ENCODE peak calls at places on chromosome 1, in ten cellular contexts. One of them, this sample, is unnamed.

GRCh38 chr1:152459596-152460528 is 45.8 kb upstream of the CRNN start:
- DNase-seq in dorsolateral prefrontal cortex: peak
- DNase-seq in MM.1S: peak
- DNase-seq in Calu3: peak
- DNase-seq in RWPE1: peak
- DNase-seq in PC-9: peak
- DNase-seq in lower lobe of right lung: peak
- DNase-seq in left ventricle myocardium inferior: peak
- DNase-seq in PC-3: peak
- DNase-seq in AG09319: peak
- DNase-seq in this sample: peak

GRCh38 chr1:58392083-58392482 is 154.4 kb downstream of the OMA1 start:
- DNase-seq in dorsolateral prefrontal cortex: no peak
- DNase-seq in MM.1S: no peak
- DNase-seq in Calu3: no peak
- DNase-seq in RWPE1: no peak
- DNase-seq in PC-9: no peak
- DNase-seq in lower lobe of right lung: no peak
- DNase-seq in left ventricle myocardium inferior: no peak
- DNase-seq in PC-3: no peak
- DNase-seq in AG09319: no peak
- DNase-seq in this sample: peak

GRCh38 chr1:34684246-34684645 is 70.6 kb upstream of the GJB5 start:
- DNase-seq in dorsolateral prefrontal cortex: peak
- DNase-seq in MM.1S: no peak
- DNase-seq in Calu3: no peak
- DNase-seq in RWPE1: no peak
- DNase-seq in PC-9: no peak
- DNase-seq in lower lobe of right lung: no peak
- DNase-seq in left ventricle myocardium inferior: no peak
- DNase-seq in PC-3: no peak
- DNase-seq in AG09319: no peak
- DNase-seq in this sample: peak

GRCh38 chr1:6022193-6022592 is 23.5 kb upstream of the KCNAB2 start:
- DNase-seq in dorsolateral prefrontal cortex: no peak
- DNase-seq in MM.1S: no peak
- DNase-seq in Calu3: no peak
- DNase-seq in RWPE1: no peak
- DNase-seq in PC-9: no peak
- DNase-seq in lower lobe of right lung: no peak
- DNase-seq in left ventricle myocardium inferior: no peak
- DNase-seq in PC-3: no peak
- DNase-seq in AG09319: no peak
- DNase-seq in this sample: no peak

GRCh38 chr1:28983509-28984310 is 69.3 kb downstream of the EPB41 start:
- DNase-seq in dorsolateral prefrontal cortex: peak
- DNase-seq in MM.1S: no peak
- DNase-seq in Calu3: no peak
- DNase-seq in RWPE1: no peak
- DNase-seq in PC-9: no peak
- DNase-seq in lower lobe of right lung: peak
- DNase-seq in left ventricle myocardium inferior: peak
- DNase-seq in PC-3: no peak
- DNase-seq in AG09319: no peak
- DNase-seq in this sample: no peak

GRCh38 chr1:68151690-68152089 is 80.6 kb downstream of the WLS start:
- DNase-seq in dorsolateral prefrontal cortex: no peak
- DNase-seq in MM.1S: no peak
- DNase-seq in Calu3: no peak
- DNase-seq in RWPE1: no peak
- DNase-seq in PC-9: no peak
- DNase-seq in lower lobe of right lung: no peak
- DNase-seq in left ventricle myocardium inferior: no peak
- DNase-seq in PC-3: no peak
- DNase-seq in AG09319: no peak
- DNase-seq in this sample: no peak

GRCh38 chr1:225762002-225762441 is 15.6 kb upstream of the SRP9 start:
- DNase-seq in dorsolateral prefrontal cortex: no peak
- DNase-seq in MM.1S: no peak
- DNase-seq in Calu3: no peak
- DNase-seq in RWPE1: no peak
- DNase-seq in PC-9: no peak
- DNase-seq in lower lobe of right lung: no peak
- DNase-seq in left ventricle myocardium inferior: no peak
- DNase-seq in PC-3: no peak
- DNase-seq in AG09319: no peak
- DNase-seq in this sample: no peak

GRCh38 chr1:58524353-58524945 is 22.1 kb downstream of the OMA1 start:
- DNase-seq in dorsolateral prefrontal cortex: no peak
- DNase-seq in MM.1S: no peak
- DNase-seq in Calu3: no peak
- DNase-seq in RWPE1: no peak
- DNase-seq in PC-9: no peak
- DNase-seq in lower lobe of right lung: no peak
- DNase-seq in left ventricle myocardium inferior: no peak
- DNase-seq in PC-3: no peak
- DNase-seq in AG09319: peak
- DNase-seq in this sample: peak

GRCh38 chr1:95496307-95496706 is 262.3 kb downstream of the RWDD3 start:
- DNase-seq in dorsolateral prefrontal cortex: no peak
- DNase-seq in MM.1S: no peak
- DNase-seq in Calu3: no peak
- DNase-seq in RWPE1: no peak
- DNase-seq in PC-9: no peak
- DNase-seq in lower lobe of right lung: no peak
- DNase-seq in left ventricle myocardium inferior: no peak
- DNase-seq in PC-3: no peak
- DNase-seq in AG09319: no peak
- DNase-seq in this sample: no peak

GRCh38 chr1:207240325-207241095 is 81.0 kb upstream of the CD55 start:
- DNase-seq in dorsolateral prefrontal cortex: no peak
- DNase-seq in MM.1S: no peak
- DNase-seq in Calu3: peak
- DNase-seq in RWPE1: peak
- DNase-seq in PC-9: peak
- DNase-seq in lower lobe of right lung: no peak
- DNase-seq in left ventricle myocardium inferior: no peak
- DNase-seq in PC-3: peak
- DNase-seq in AG09319: no peak
- DNase-seq in this sample: no peak

GRCh38 chr1:1969505-1969900 is 34.1 kb downstream of the CFAP74 start:
- DNase-seq in dorsolateral prefrontal cortex: no peak
- DNase-seq in MM.1S: no peak
- DNase-seq in Calu3: no peak
- DNase-seq in RWPE1: no peak
- DNase-seq in PC-9: no peak
- DNase-seq in lower lobe of right lung: no peak
- DNase-seq in left ventricle myocardium inferior: no peak
- DNase-seq in PC-3: peak
- DNase-seq in AG09319: no peak
- DNase-seq in this sample: no peak

GRCh38 chr1:25890249-25891034 is 14.9 kb upstream of the PAQR7 start:
- DNase-seq in dorsolateral prefrontal cortex: no peak
- DNase-seq in MM.1S: no peak
- DNase-seq in Calu3: peak
- DNase-seq in RWPE1: peak
- DNase-seq in PC-9: peak
- DNase-seq in lower lobe of right lung: no peak
- DNase-seq in left ventricle myocardium inferior: no peak
- DNase-seq in PC-3: peak
- DNase-seq in AG09319: no peak
- DNase-seq in this sample: no peak

GRCh38 chr1:150765229-150765976 is at the start of gene CTSS:
- DNase-seq in dorsolateral prefrontal cortex: no peak
- DNase-seq in MM.1S: peak
- DNase-seq in Calu3: no peak
- DNase-seq in RWPE1: no peak
- DNase-seq in PC-9: no peak
- DNase-seq in lower lobe of right lung: no peak
- DNase-seq in left ventricle myocardium inferior: no peak
- DNase-seq in PC-3: peak
- DNase-seq in AG09319: no peak
- DNase-seq in this sample: no peak

GRCh38 chr1:109969430-109969829 is 15.1 kb upstream of the AHCYL1 start:
- DNase-seq in dorsolateral prefrontal cortex: no peak
- DNase-seq in MM.1S: no peak
- DNase-seq in Calu3: no peak
- DNase-seq in RWPE1: no peak
- DNase-seq in PC-9: no peak
- DNase-seq in lower lobe of right lung: no peak
- DNase-seq in left ventricle myocardium inferior: no peak
- DNase-seq in PC-3: peak
- DNase-seq in AG09319: peak
- DNase-seq in this sample: no peak

GRCh38 chr1:115246526-115246925 is 91.5 kb downstream of the NGF start:
- DNase-seq in dorsolateral prefrontal cortex: no peak
- DNase-seq in MM.1S: no peak
- DNase-seq in Calu3: no peak
- DNase-seq in RWPE1: no peak
- DNase-seq in PC-9: no peak
- DNase-seq in lower lobe of right lung: no peak
- DNase-seq in left ventricle myocardium inferior: no peak
- DNase-seq in PC-3: no peak
- DNase-seq in AG09319: no peak
- DNase-seq in this sample: no peak

GRCh38 chr1:94180650-94181049 is 56.7 kb downstream of the ARHGAP29 start:
- DNase-seq in dorsolateral prefrontal cortex: no peak
- DNase-seq in MM.1S: no peak
- DNase-seq in Calu3: no peak
- DNase-seq in RWPE1: no peak
- DNase-seq in PC-9: no peak
- DNase-seq in lower lobe of right lung: no peak
- DNase-seq in left ventricle myocardium inferior: no peak
- DNase-seq in PC-3: no peak
- DNase-seq in AG09319: no peak
- DNase-seq in this sample: no peak

GRCh38 chr1:229153955-229154548 is 116.9 kb upstream of the RAB4A start:
- DNase-seq in dorsolateral prefrontal cortex: no peak
- DNase-seq in MM.1S: no peak
- DNase-seq in Calu3: no peak
- DNase-seq in RWPE1: no peak
- DNase-seq in PC-9: no peak
- DNase-seq in lower lobe of right lung: no peak
- DNase-seq in left ventricle myocardium inferior: no peak
- DNase-seq in PC-3: no peak
- DNase-seq in AG09319: no peak
- DNase-seq in this sample: no peak

GRCh38 chr1:154584267-154584994 is 16.9 kb downstream of the CHRNB2 start:
- DNase-seq in dorsolateral prefrontal cortex: no peak
- DNase-seq in MM.1S: peak
- DNase-seq in Calu3: no peak
- DNase-seq in RWPE1: no peak
- DNase-seq in PC-9: no peak
- DNase-seq in lower lobe of right lung: no peak
- DNase-seq in left ventricle myocardium inferior: no peak
- DNase-seq in PC-3: no peak
- DNase-seq in AG09319: no peak
- DNase-seq in this sample: no peak

DNA sequence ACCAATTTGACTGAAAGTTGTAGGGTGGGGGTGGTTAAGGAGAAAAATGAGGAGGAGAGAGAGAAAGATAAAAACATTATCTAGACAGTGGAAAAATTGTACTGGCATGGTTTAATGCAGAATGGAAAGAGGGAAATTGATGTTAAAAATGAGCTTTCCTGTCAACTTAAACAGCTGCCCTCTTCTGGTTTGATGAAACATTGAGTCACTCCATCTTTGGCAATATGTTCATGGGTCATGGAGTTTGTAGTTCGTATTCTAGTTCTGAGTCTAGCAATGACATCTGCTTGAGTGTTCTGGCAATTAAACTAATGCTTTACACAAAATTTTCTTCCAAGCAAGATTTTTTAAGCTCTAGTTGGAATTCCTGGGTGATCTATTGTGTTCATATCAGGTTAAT is 9.6 kb downstream of the ZNF648 start:
- DNase-seq in dorsolateral prefrontal cortex: no peak
- DNase-seq in MM.1S: no peak
- DNase-seq in Calu3: no peak
- DNase-seq in RWPE1: no peak
- DNase-seq in PC-9: no peak
- DNase-seq in lower lobe of right lung: no peak
- DNase-seq in left ventricle myocardium inferior: no peak
- DNase-seq in PC-3: no peak
- DNase-seq in AG09319: no peak
- DNase-seq in this sample: no peak
- TF ChIP-seq CTCF in dorsolateral prefrontal cortex: no peak
- TF ChIP-seq CTCF in MM.1S: peak
- TF ChIP-seq CTCF in Calu3: no peak
- TF ChIP-seq CTCF in RWPE1: no peak
- TF ChIP-seq CTCF in PC-9: no peak
- TF ChIP-seq CTCF in lower lobe of right lung: no peak
- TF ChIP-seq CTCF in left ventricle myocardium inferior: no peak
- TF ChIP-seq CTCF in PC-3: no peak
- TF ChIP-seq CTCF in AG09319: no peak
- TF ChIP-seq CTCF in this sample: no peak

DNA sequence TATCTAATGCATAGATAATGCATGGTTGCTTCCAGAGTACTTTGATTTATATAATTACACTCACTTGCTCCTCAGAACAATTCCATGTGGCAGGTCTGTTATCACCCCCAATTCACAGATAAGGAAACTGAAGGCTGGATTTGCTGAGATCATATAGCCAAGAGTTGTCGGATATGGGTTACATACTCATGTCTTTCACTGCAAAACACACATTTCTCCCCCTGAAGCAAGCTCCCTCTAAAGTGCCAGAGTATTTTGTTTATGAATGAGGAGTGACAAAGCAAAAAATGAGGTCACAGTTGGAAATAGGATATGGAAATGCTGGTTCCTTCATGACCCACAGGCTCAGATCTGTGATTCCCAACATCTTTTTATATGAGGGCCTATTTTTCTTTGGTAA is 134.2 kb downstream of the ROR1 start:
- DNase-seq in dorsolateral prefrontal cortex: no peak
- DNase-seq in MM.1S: no peak
- DNase-seq in Calu3: no peak
- DNase-seq in RWPE1: no peak
- DNase-seq in PC-9: no peak
- DNase-seq in lower lobe of right lung: no peak
- DNase-seq in left ventricle myocardium inferior: no peak
- DNase-seq in PC-3: no peak
- DNase-seq in AG09319: no peak
- DNase-seq in this sample: no peak
- TF ChIP-seq CTCF in dorsolateral prefrontal cortex: no peak
- TF ChIP-seq CTCF in MM.1S: no peak
- TF ChIP-seq CTCF in Calu3: no peak
- TF ChIP-seq CTCF in RWPE1: no peak
- TF ChIP-seq CTCF in PC-9: no peak
- TF ChIP-seq CTCF in lower lobe of right lung: no peak
- TF ChIP-seq CTCF in left ventricle myocardium inferior: no peak
- TF ChIP-seq CTCF in PC-3: no peak
- TF ChIP-seq CTCF in AG09319: no peak
- TF ChIP-seq CTCF in this sample: no peak

GRCh38 chr1:55929652-55930051 is 649.7 kb downstream of the PLPP3 start:
- DNase-seq in dorsolateral prefrontal cortex: no peak
- DNase-seq in MM.1S: no peak
- DNase-seq in Calu3: no peak
- DNase-seq in RWPE1: no peak
- DNase-seq in PC-9: no peak
- DNase-seq in lower lobe of right lung: no peak
- DNase-seq in left ventricle myocardium inferior: no peak
- DNase-seq in PC-3: no peak
- DNase-seq in AG09319: no peak
- DNase-seq in this sample: no peak
- TF ChIP-seq CTCF in dorsolateral prefrontal cortex: no peak
- TF ChIP-seq CTCF in MM.1S: no peak
- TF ChIP-seq CTCF in Calu3: no peak
- TF ChIP-seq CTCF in RWPE1: no peak
- TF ChIP-seq CTCF in PC-9: no peak
- TF ChIP-seq CTCF in lower lobe of right lung: no peak
- TF ChIP-seq CTCF in left ventricle myocardium inferior: no peak
- TF ChIP-seq CTCF in PC-3: no peak
- TF ChIP-seq CTCF in AG09319: no peak
- TF ChIP-seq CTCF in this sample: no peak

GRCh38 chr1:46183119-46183842 is 7.0 kb upstream of the P3R3URF start:
- DNase-seq in dorsolateral prefrontal cortex: no peak
- DNase-seq in MM.1S: no peak
- DNase-seq in Calu3: peak
- DNase-seq in RWPE1: peak
- DNase-seq in PC-9: peak
- DNase-seq in lower lobe of right lung: peak
- DNase-seq in left ventricle myocardium inferior: peak
- DNase-seq in PC-3: peak
- DNase-seq in AG09319: peak
- DNase-seq in this sample: no peak
- TF ChIP-seq CTCF in dorsolateral prefrontal cortex: no peak
- TF ChIP-seq CTCF in MM.1S: no peak
- TF ChIP-seq CTCF in Calu3: no peak
- TF ChIP-seq CTCF in RWPE1: no peak
- TF ChIP-seq CTCF in PC-9: peak
- TF ChIP-seq CTCF in lower lobe of right lung: no peak
- TF ChIP-seq CTCF in left ventricle myocardium inferior: no peak
- TF ChIP-seq CTCF in PC-3: peak
- TF ChIP-seq CTCF in AG09319: no peak
- TF ChIP-seq CTCF in this sample: no peak

This sample was measured in activated CD8-positive, alpha-beta T cell treated with anti-CD3 and anti-CD28 coated beads for 36 hours.